ENCODE peak calls at places on chromosomes 6 and 20, in seven cellular contexts. W is esophagus squamous epithelium, B is dorsolateral prefrontal cortex, I is body of pancreas, U is stomach, Y is AG04450, G is breast epithelium. C is an unnamed sample.

GRCh38 chr6:122610690-122611455 is 668 bp downstream of the PKIB start:
- DNase-seq in U (peak; percentile 83), W (no peak), G (peak; percentile 25), B (no peak), I (peak; percentile 80), Y (no peak), C (peak; percentile 17)

GRCh38 chr6:154617175-154617574 is 106.7 kb upstream of the CNKSR3 start:
- DNase-seq in I (no peak), B (no peak), U (no peak), Y (no peak), W (no peak), G (no peak), C (no peak)

GRCh38 chr6:24009319-24009718 is 116.7 kb upstream of the NRSN1 start:
- DNase-seq in B (peak; percentile 10), U (no peak), Y (no peak), W (no peak), I (peak; percentile 8), G (no peak), C (no peak)

GRCh38 chr6:7169296-7169721 is 61.5 kb downstream of the RREB1 start:
- DNase-seq in G (no peak), I (peak; percentile 52), B (no peak), U (no peak), Y (no peak), W (no peak), C (no peak)

GRCh38 chr6:15461127-15461944 is 201.5 kb downstream of the DTNBP1 start:
- DNase-seq in I (no peak), Y (no peak), U (no peak), G (no peak), W (no peak), B (no peak), C (no peak)

GRCh38 chr6:167678102-167679101 is 148.3 kb upstream of the AFDN start:
- DNase-seq in B (peak; percentile 60), Y (no peak), I (peak; percentile 57), U (peak; percentile 51), W (no peak), G (no peak), C (no peak)

GRCh38 chr6:130366011-130366963 is at the start of gene TMEM200A:
- DNase-seq in I (peak; percentile 12), U (peak; percentile 30), Y (no peak), B (no peak), G (peak; percentile 32), W (no peak), C (no peak)

GRCh38 chr20:57460781-57461465 is 64.0 kb downstream of the CTCFL start:
- DNase-seq in Y (no peak), W (no peak), I (no peak), G (no peak), B (no peak), U (no peak), C (no peak)

GRCh38 chr20:38115896-38116295 is 49.2 kb downstream of the TGM2 start:
- DNase-seq in G (no peak), W (no peak), Y (no peak), I (no peak), U (no peak), B (no peak), C (no peak)
- TF ChIP-seq CTCF in G (no peak), W (no peak), Y (no peak), I (no peak), U (no peak), B (no peak), C (no peak)

GRCh38 chr6:52840763-52841585 is at the start of gene GSTA5:
- DNase-seq in G (peak; percentile 45), B (no peak), U (no peak), W (no peak), Y (no peak), I (no peak), C (no peak)

GRCh38 chr6:52834481-52834880 is 6.1 kb downstream of the GSTA5 start:
- DNase-seq in W (no peak), I (no peak), Y (no peak), G (no peak), B (no peak), U (no peak), C (no peak)

GRCh38 chr6:52843600-52843999 is 3.0 kb upstream of the GSTA5 start:
- DNase-seq in W (no peak), U (peak; percentile 38), B (no peak), G (no peak), Y (no peak), I (no peak), C (no peak)

GRCh38 chr6:52839124-52840055 is 1.2 kb downstream of the GSTA5 start:
- DNase-seq in Y (peak; percentile 15), U (peak; percentile 59), I (peak; percentile 68), B (peak; percentile 15), G (peak; percentile 25), W (no peak), C (peak; percentile 24)
- TF ChIP-seq CTCF in Y (peak; percentile 74), U (no peak), I (peak; percentile 40), B (peak; percentile 50), G (no peak), W (peak; percentile 81), C (peak; percentile 71)

GRCh38 chr6:116611020-116611419 is 5.3 kb upstream of the RSPH4A start:
- DNase-seq in B (no peak), G (no peak), I (no peak), Y (no peak), U (no peak), W (no peak), C (no peak)

GRCh38 chr6:116615937-116616756 is at the start of gene RSPH4A:
- DNase-seq in W (peak; percentile 48), B (peak; percentile 87), I (peak; percentile 96), G (peak; percentile 87), U (peak; percentile 90), Y (peak; percentile 79), C (peak; percentile 77)

DNA sequence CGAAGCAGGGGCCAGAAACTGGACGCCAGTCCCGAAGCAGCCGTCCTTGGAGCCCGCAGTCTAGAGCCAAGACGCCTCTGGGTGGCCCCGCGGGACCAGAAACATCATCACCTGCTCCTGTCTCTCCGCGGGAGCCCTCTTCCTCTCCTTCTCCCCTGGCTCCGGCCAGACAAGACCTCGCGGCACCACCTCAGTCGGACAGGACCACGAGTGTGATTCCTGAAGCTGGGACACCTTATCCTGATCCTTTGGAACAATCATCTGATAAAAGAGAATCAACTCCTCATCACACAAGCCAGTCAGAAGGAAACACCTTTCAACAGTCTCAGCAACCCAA is 446 bp downstream of the RSPH4A start:
- DNase-seq in W (no peak), B (no peak), I (peak; percentile 10), U (no peak), Y (no peak), G (no peak), C (no peak)
- TF ChIP-seq CTCF in W (no peak), B (no peak), I (no peak), U (no peak), Y (no peak), G (no peak), C (no peak)

DNA sequence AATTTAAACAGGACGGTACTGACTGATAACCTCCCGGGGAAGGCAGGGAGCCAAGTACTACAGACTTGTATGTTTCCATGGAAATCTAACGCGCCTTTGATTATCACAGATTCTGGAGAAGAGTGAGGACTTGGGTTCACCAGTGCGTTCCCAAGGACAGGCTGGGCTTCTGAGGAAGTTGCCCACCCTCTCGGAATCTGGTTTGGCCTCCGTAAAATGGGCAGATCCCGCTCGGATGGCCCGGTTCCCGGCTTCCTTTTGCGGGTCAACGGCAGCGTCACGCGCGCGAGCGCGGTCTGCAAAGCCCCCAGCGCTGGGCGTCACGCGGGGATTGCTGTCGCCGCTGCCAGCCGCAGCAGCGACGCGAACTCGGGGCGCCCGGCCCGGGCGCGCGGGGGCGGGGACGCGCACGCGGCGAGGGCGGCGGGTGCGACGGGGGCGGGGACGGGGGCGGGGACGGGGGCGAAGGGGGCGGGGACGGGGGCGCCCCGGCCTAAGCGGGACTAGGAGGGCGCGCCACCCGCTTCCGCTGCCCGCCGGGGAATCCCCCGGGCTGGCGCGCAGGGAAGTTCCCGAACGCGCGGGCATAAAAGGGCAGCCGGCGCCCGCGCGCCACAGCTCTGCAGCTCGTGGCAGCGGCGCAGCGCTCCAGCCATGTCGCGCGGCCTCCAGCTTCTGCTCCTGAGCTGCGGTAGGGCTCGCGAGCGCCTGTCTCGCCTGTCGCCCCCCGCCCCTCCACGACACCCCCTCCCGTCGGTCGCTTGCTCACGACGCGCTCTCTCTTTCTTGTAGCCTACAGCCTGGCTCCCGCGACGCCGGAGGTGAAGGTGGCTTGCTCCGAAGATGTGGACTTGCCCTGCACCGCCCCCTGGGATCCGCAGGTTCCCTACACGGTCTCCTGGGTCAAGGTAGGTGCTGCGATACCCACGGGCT is at the start of gene CD83:
- DNase-seq in U (peak; percentile 84), G (peak; percentile 33), B (no peak), Y (no peak), W (no peak), I (peak; percentile 74), C (peak; percentile 70)
- TF ChIP-seq CTCF in U (no peak), G (no peak), B (no peak), Y (peak; percentile 23), W (no peak), I (no peak), C (no peak)

DNA sequence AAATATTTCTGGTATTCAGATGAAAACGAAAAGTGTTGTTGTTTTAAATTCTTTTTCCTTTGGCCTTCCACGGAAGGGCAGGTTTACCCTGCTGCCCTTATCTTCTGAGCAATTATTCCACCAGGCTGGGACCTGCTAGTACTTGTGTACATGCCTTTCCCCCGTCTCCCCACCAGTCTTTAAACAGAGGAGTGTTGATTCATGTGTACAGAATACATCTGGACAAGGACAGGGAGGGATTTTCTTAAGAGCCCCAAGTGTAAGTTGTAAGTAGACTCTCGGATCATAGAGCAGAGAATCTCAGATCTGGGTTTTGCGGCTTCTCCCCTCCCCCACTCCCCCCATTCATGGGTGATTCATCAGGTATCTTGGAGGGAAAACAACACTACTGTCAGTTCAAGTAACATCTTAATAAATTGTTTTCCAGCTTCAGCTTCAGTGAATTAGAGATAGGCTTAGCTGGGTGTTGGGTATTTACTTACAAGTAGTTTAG is 81.3 kb downstream of the RTN4IP1 start:
- DNase-seq in I (no peak), Y (peak; percentile 72), W (no peak), G (no peak), B (no peak), U (no peak), C (no peak)
- TF ChIP-seq CTCF in I (no peak), Y (peak; percentile 11), W (peak; percentile 15), G (no peak), B (no peak), U (no peak), C (no peak)

DNA sequence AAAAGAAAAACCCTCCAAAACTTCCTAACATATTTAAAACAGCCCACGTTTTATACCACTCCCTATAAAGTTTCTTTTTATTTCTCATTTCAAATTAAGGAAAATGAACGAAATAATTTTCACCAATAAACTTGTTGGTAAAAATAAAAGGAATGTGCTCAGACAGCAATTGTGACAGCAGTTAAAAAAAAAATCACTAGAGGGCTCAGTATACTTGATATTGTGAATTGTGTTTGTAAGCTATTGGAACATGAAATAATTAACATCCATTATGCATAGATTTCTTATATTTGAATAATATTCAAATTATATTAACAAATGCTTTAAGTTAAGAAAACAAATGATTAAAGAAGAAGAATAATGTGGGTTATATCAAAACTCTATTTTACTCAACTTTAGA is 105.5 kb downstream of the ASCC3 start:
- DNase-seq in U (no peak), I (no peak), G (no peak), B (no peak), W (no peak), Y (no peak), C (no peak)
- TF ChIP-seq CTCF in U (no peak), I (no peak), G (no peak), B (peak; percentile 39), W (no peak), Y (peak; percentile 14), C (peak; percentile 31)

DNA sequence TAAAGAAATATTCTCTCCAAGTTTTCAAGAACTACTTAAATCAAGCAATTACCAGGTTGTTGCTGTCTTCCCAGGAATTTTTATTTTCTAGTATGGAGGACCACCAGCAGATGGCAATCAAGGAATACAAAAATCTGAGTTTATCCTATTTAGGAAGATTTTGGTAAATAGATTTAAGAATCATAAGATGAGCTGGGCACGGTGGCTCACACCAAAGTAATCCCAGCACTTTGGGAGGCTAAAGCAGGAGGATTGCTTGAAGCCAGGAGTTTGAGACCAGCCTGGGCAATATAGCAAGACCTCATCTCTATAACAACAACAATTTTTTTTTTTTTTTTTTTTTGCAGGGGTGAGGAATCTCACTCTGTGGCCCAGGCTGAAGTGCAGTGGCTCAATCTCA is 19.3 kb upstream of the SEC63 start:
- DNase-seq in U (no peak), B (no peak), Y (no peak), W (no peak), I (no peak), G (no peak), C (no peak)
- TF ChIP-seq CTCF in U (no peak), B (peak; percentile 60), Y (peak; percentile 54), W (peak; percentile 41), I (peak; percentile 13), G (peak; percentile 27), C (peak; percentile 60)

C was measured in D721Med.